ENCODE peak calls at places on chromosomes 12 and 14, in six cellular contexts. S, E, K, O, X and J are unnamed samples.

GRCh38 chr14:69648480-69649414 is 37.4 kb downstream of the SUSD6 start:
- DNase-seq in S (no peak), E (no peak), K (no peak), O (no peak), X (peak; percentile 86), J (no peak)

GRCh38 chr12:119869720-119870119 is 7.4 kb downstream of the CIT start:
- DNase-seq in S (no peak), E (no peak), K (peak; percentile 64), O (no peak), X (peak; percentile 92), J (no peak)

GRCh38 chr12:64633940-64634337 is 23.6 kb downstream of the RASSF3 start:
- DNase-seq in S (no peak), E (no peak), K (no peak), O (peak; percentile 32), X (peak; percentile 87), J (peak; percentile 69)

GRCh38 chr14:61663312-61663974 is 31.9 kb upstream of the HIF1A start:
- DNase-seq in S (no peak), E (no peak), K (no peak), O (no peak), X (no peak), J (no peak)

GRCh38 chr14:103074699-103075341 is 9.2 kb upstream of the LBHD2 start:
- DNase-seq in S (no peak), E (no peak), K (no peak), O (peak; percentile 23), X (no peak), J (peak; percentile 88)

GRCh38 chr14:96564389-96564788 is 62.2 kb downstream of the PAPOLA start:
- DNase-seq in S (no peak), E (no peak), K (no peak), O (no peak), X (no peak), J (no peak)

GRCh38 chr12:6975297-6976032 is 4.8 kb downstream of the EMG1 start:
- DNase-seq in S (no peak), E (no peak), K (no peak), O (no peak), X (no peak), J (no peak)

GRCh38 chr12:213527-213932 is 427 bp downstream of the SLC6A12 start:
- DNase-seq in S (no peak), E (no peak), K (no peak), O (no peak), X (no peak), J (no peak)

GRCh38 chr14:36390718-36391117 is 70.3 kb upstream of the MBIP start:
- DNase-seq in S (no peak), E (no peak), K (no peak), O (no peak), X (no peak), J (no peak)

GRCh38 chr12:27970391-27970980 is 2.0 kb downstream of the PTHLH start:
- DNase-seq in S (no peak), E (no peak), K (no peak), O (no peak), X (no peak), J (no peak)

GRCh38 chr12:80936642-80937390 is 918 bp downstream of the LIN7A start:
- DNase-seq in S (no peak), E (no peak), K (no peak), O (no peak), X (peak; percentile 37), J (peak; percentile 30)

GRCh38 chr12:58521796-58522195 is 398.5 kb downstream of the LRIG3 start:
- DNase-seq in S (no peak), E (no peak), K (no peak), O (no peak), X (no peak), J (no peak)

GRCh38 chr12:118304093-118304492 is 68.6 kb downstream of the TAOK3 start:
- DNase-seq in S (no peak), E (no peak), K (no peak), O (no peak), X (no peak), J (no peak)

GRCh38 chr12:102480401-102480800 is at the start of gene IGF1:
- DNase-seq in S (no peak), E (no peak), K (no peak), O (no peak), X (no peak), J (no peak)

GRCh38 chr12:57893460-57894353 is 47.2 kb upstream of the CTDSP2 start:
- DNase-seq in S (no peak), E (no peak), K (no peak), O (no peak), X (peak; percentile 73), J (no peak)

GRCh38 chr12:50642755-50643154 is 121.1 kb upstream of the ATF1 start:
- DNase-seq in S (no peak), E (no peak), K (no peak), O (no peak), X (no peak), J (no peak)

GRCh38 chr12:108832730-108833354 is 24.5 kb downstream of the SSH1 start:
- DNase-seq in S (no peak), E (no peak), K (no peak), O (no peak), X (peak; percentile 43), J (peak; percentile 78)

GRCh38 chr14:104085032-104085888 is at the start of gene ASPG:
- DNase-seq in S (no peak), E (no peak), K (no peak), O (no peak), X (no peak), J (no peak)

GRCh38 chr12:130655881-130656280 is 60.2 kb downstream of the RIMBP2 start:
- DNase-seq in S (no peak), E (no peak), K (no peak), O (no peak), X (no peak), J (no peak)

GRCh38 chr14:38481939-38482678 is 226.2 kb upstream of the CLEC14A start:
- DNase-seq in S (no peak), E (no peak), K (no peak), O (no peak), X (peak; percentile 34), J (peak; percentile 76)

GRCh38 chr14:101133068-101133467 is 229.5 kb upstream of the RTL1 start:
- DNase-seq in S (no peak), E (no peak), K (no peak), O (no peak), X (no peak), J (no peak)

GRCh38 chr14:20684662-20685456 is 499 bp downstream of the RNASE4 start:
- DNase-seq in S (no peak), E (no peak), K (peak; percentile 42), O (no peak), X (no peak), J (no peak)

GRCh38 chr14:30906752-30907658 is 32.6 kb downstream of the COCH start:
- DNase-seq in S (no peak), E (no peak), K (no peak), O (no peak), X (peak; percentile 39), J (no peak)

GRCh38 chr12:54371328-54372112 is 7.2 kb upstream of the GPR84 start:
- DNase-seq in S (no peak), E (no peak), K (no peak), O (no peak), X (peak; percentile 34), J (no peak)

GRCh38 chr12:127628655-127629054 is 638.3 kb upstream of the TMEM132C start:
- DNase-seq in S (no peak), E (no peak), K (no peak), O (no peak), X (peak; percentile 68), J (no peak)

GRCh38 chr12:23760495-23760894 is 189.0 kb downstream of the SOX5 start:
- DNase-seq in S (no peak), E (no peak), K (no peak), O (no peak), X (no peak), J (no peak)

GRCh38 chr12:70598467-70599194 is 38.6 kb downstream of the PTPRB start:
- DNase-seq in S (no peak), E (no peak), K (no peak), O (no peak), X (no peak), J (no peak)

GRCh38 chr12:87491598-87491997 is 537.6 kb downstream of the C12orf50 start:
- DNase-seq in S (no peak), E (no peak), K (no peak), O (no peak), X (no peak), J (no peak)

GRCh38 chr14:77707355-77707723 is 484 bp downstream of the ALKBH1 start:
- DNase-seq in S (no peak), E (no peak), K (no peak), O (no peak), X (peak; percentile 39), J (peak; percentile 56)

GRCh38 chr14:67426983-67427601 is 15.1 kb upstream of the PLEK2 start:
- DNase-seq in S (peak; percentile 51), E (peak; percentile 64), K (peak; percentile 61), O (peak; percentile 51), X (peak; percentile 69), J (peak; percentile 76)

GRCh38 chr14:70698288-70698687 is 56.6 kb downstream of the TTC9 start:
- DNase-seq in S (no peak), E (no peak), K (no peak), O (no peak), X (peak; percentile 63), J (peak; percentile 87)

GRCh38 chr12:87952850-87953249 is 76.4 kb downstream of the C12orf50 start:
- DNase-seq in S (no peak), E (no peak), K (no peak), O (no peak), X (no peak), J (no peak)